ENCODE peak calls at places on chromosomes 16 and 17, in nine cellular contexts. F is left ventricle myocardium superior; H is upper lobe of left lung; D is T-helper 17 cell; S is left cardiac atrium; Z is Right ventricle myocardium inferior; A is stimulated activated effector memory CD8-positive, alpha-beta T cell treated with anti-CD3 and anti-CD28 coated beads, Interleukin-12 subunit alpha, Interleukin-12 subunit beta, amount 100 ng/mL, for 72 hours; T is effector memory CD8-positive, alpha-beta T cell; V is HCT116. X is an unnamed sample.

GRCh38 chr17:58383892-58384462 is 32.0 kb upstream of the SUPT4H1 start:
- ATAC-seq in V (peak; percentile 56), Z (no peak), D (no peak), T (no peak), H (no peak), F (no peak), A (no peak), S (no peak), X (no peak)

GRCh38 chr17:30352247-30352814 is 18.5 kb upstream of the TMIGD1 start:
- ATAC-seq in Z (no peak), D (no peak), V (no peak), S (no peak), A (peak; percentile 50), H (peak; percentile 55), T (no peak), F (no peak), X (no peak)

GRCh38 chr16:79587897-79588296 is 12.6 kb downstream of the MAF start:
- ATAC-seq in F (no peak), H (no peak), V (no peak), S (no peak), D (no peak), Z (no peak), T (no peak), A (no peak), X (no peak)

GRCh38 chr17:13118311-13118710 is 100.5 kb upstream of the ELAC2 start:
- ATAC-seq in D (no peak), V (no peak), H (no peak), A (no peak), S (no peak), F (no peak), T (no peak), Z (no peak), X (no peak)

GRCh38 chr17:14359251-14359939 is 58.5 kb downstream of the HS3ST3B1 start:
- ATAC-seq in D (peak; percentile 84), A (peak; percentile 100), H (peak; percentile 79), T (peak; percentile 98), F (peak; percentile 65), Z (peak; percentile 39), S (peak; percentile 50), V (no peak), X (peak; percentile 100)

GRCh38 chr16:1429631-1430030 is 1.2 kb upstream of the PERCC1 start:
- ATAC-seq in S (no peak), H (no peak), F (no peak), T (no peak), V (no peak), D (no peak), A (no peak), Z (no peak), X (no peak)

GRCh38 chr16:10877472-10877946 is 507 bp downstream of the CIITA start:
- ATAC-seq in S (no peak), H (no peak), F (no peak), D (no peak), V (peak; percentile 43), A (no peak), Z (peak; percentile 12), T (no peak), X (peak; percentile 2)

GRCh38 chr17:77423589-77424451 is 283.1 kb downstream of the SEC14L1 start:
- ATAC-seq in Z (peak; percentile 82), T (no peak), H (peak; percentile 71), A (no peak), S (peak; percentile 69), D (no peak), F (peak; percentile 76), V (no peak), X (no peak)

GRCh38 chr16:20798364-20798763 is 7.9 kb downstream of the ERI2 start:
- ATAC-seq in H (no peak), A (no peak), S (no peak), F (no peak), Z (no peak), V (no peak), T (no peak), D (peak; percentile 44), X (no peak)

GRCh38 chr16:75116081-75116910 is at the start of gene LDHD:
- ATAC-seq in V (peak; percentile 100), T (peak; percentile 33), D (peak; percentile 77), S (peak; percentile 95), H (peak; percentile 95), A (peak; percentile 59), Z (peak; percentile 98), F (peak; percentile 96), X (no peak)

X was measured in stimulated activated memory B cell treated with anti-CD40 and anti-IgM and Interleukin-4, amounts not matched to agents 10 μg/mL and 1 μg/mL and 100 μg/mL, for 72 hours.